ENCODE peak calls at places on chromosomes 11 and 22, in nine cellular contexts. One of them, this sample, is unnamed.

GRCh38 chr11:126968915-126969314 is 31.7 kb downstream of the KIRREL3 start:
- DNase-seq in colonic mucosa: no peak
- DNase-seq in uterus: no peak
- DNase-seq in psoas muscle: no peak
- DNase-seq in mesendoderm: peak; percentile 80
- DNase-seq in left ventricle myocardium inferior: no peak
- DNase-seq in stomach: no peak
- DNase-seq in HAP-1: peak; percentile 20
- DNase-seq in prostate gland: no peak
- DNase-seq in this sample: peak; percentile 45

GRCh38 chr11:11027271-11027670 is 169.4 kb upstream of the ZBED5 start:
- DNase-seq in stomach: no peak
- DNase-seq in left ventricle myocardium inferior: no peak
- DNase-seq in colonic mucosa: no peak
- DNase-seq in mesendoderm: no peak
- DNase-seq in prostate gland: no peak
- DNase-seq in psoas muscle: no peak
- DNase-seq in HAP-1: no peak
- DNase-seq in uterus: no peak
- DNase-seq in this sample: no peak

GRCh38 chr11:12853652-12854296 is 155.3 kb upstream of the RASSF10 start:
- DNase-seq in left ventricle myocardium inferior: no peak
- DNase-seq in prostate gland: peak; percentile 51
- DNase-seq in uterus: no peak
- DNase-seq in colonic mucosa: peak; percentile 56
- DNase-seq in HAP-1: no peak
- DNase-seq in stomach: peak; percentile 71
- DNase-seq in psoas muscle: no peak
- DNase-seq in mesendoderm: peak; percentile 68
- DNase-seq in this sample: no peak

GRCh38 chr11:33690290-33691050 is 10.2 kb downstream of the C11orf91 start:
- DNase-seq in HAP-1: no peak
- DNase-seq in mesendoderm: no peak
- DNase-seq in left ventricle myocardium inferior: peak; percentile 68
- DNase-seq in psoas muscle: peak; percentile 84
- DNase-seq in prostate gland: no peak
- DNase-seq in colonic mucosa: peak; percentile 54
- DNase-seq in stomach: peak; percentile 51
- DNase-seq in uterus: peak; percentile 64
- DNase-seq in this sample: no peak

GRCh38 chr11:32310218-32310601 is 125.1 kb downstream of the WT1 start:
- DNase-seq in psoas muscle: no peak
- DNase-seq in mesendoderm: no peak
- DNase-seq in prostate gland: peak; percentile 39
- DNase-seq in stomach: peak; percentile 57
- DNase-seq in left ventricle myocardium inferior: no peak
- DNase-seq in HAP-1: no peak
- DNase-seq in uterus: no peak
- DNase-seq in colonic mucosa: no peak
- DNase-seq in this sample: no peak

GRCh38 chr11:123434262-123434661 is 4.2 kb downstream of the GRAMD1B start:
- DNase-seq in uterus: no peak
- DNase-seq in stomach: no peak
- DNase-seq in HAP-1: peak; percentile 68
- DNase-seq in prostate gland: no peak
- DNase-seq in mesendoderm: peak; percentile 88
- DNase-seq in left ventricle myocardium inferior: no peak
- DNase-seq in colonic mucosa: no peak
- DNase-seq in psoas muscle: no peak
- DNase-seq in this sample: peak; percentile 51

GRCh38 chr22:29030618-29031235 is 30.9 kb downstream of the C22orf31 start:
- DNase-seq in colonic mucosa: peak; percentile 90
- DNase-seq in mesendoderm: peak; percentile 95
- DNase-seq in prostate gland: peak; percentile 77
- DNase-seq in psoas muscle: peak; percentile 83
- DNase-seq in stomach: peak; percentile 93
- DNase-seq in HAP-1: no peak
- DNase-seq in uterus: peak; percentile 80
- DNase-seq in left ventricle myocardium inferior: peak; percentile 73
- DNase-seq in this sample: peak; percentile 93

GRCh38 chr11:8721740-8722139 is 39.1 kb downstream of the RPL27A start:
- DNase-seq in psoas muscle: no peak
- DNase-seq in stomach: no peak
- DNase-seq in prostate gland: peak; percentile 15
- DNase-seq in HAP-1: no peak
- DNase-seq in uterus: no peak
- DNase-seq in colonic mucosa: no peak
- DNase-seq in left ventricle myocardium inferior: no peak
- DNase-seq in mesendoderm: peak; percentile 66
- DNase-seq in this sample: no peak

GRCh38 chr11:9260182-9261146 is 4.7 kb downstream of the DENND5A start:
- DNase-seq in stomach: peak; percentile 17
- DNase-seq in HAP-1: no peak
- DNase-seq in prostate gland: no peak
- DNase-seq in colonic mucosa: no peak
- DNase-seq in psoas muscle: no peak
- DNase-seq in left ventricle myocardium inferior: no peak
- DNase-seq in mesendoderm: no peak
- DNase-seq in uterus: no peak
- DNase-seq in this sample: peak; percentile 53

GRCh38 chr11:112523477-112523876 is 262.8 kb upstream of the PLET1 start:
- DNase-seq in left ventricle myocardium inferior: peak; percentile 19
- DNase-seq in prostate gland: no peak
- DNase-seq in HAP-1: no peak
- DNase-seq in uterus: peak; percentile 22
- DNase-seq in colonic mucosa: no peak
- DNase-seq in psoas muscle: no peak
- DNase-seq in stomach: no peak
- DNase-seq in mesendoderm: peak; percentile 66
- DNase-seq in this sample: peak; percentile 22

GRCh38 chr11:101336155-101336554 is 206.5 kb upstream of the PGR start:
- DNase-seq in stomach: no peak
- DNase-seq in psoas muscle: no peak
- DNase-seq in mesendoderm: no peak
- DNase-seq in HAP-1: no peak
- DNase-seq in left ventricle myocardium inferior: no peak
- DNase-seq in colonic mucosa: no peak
- DNase-seq in prostate gland: no peak
- DNase-seq in uterus: no peak
- DNase-seq in this sample: no peak

GRCh38 chr11:78935408-78936101 is 360.9 kb upstream of the NARS2 start:
- DNase-seq in mesendoderm: no peak
- DNase-seq in HAP-1: no peak
- DNase-seq in colonic mucosa: no peak
- DNase-seq in stomach: no peak
- DNase-seq in prostate gland: no peak
- DNase-seq in left ventricle myocardium inferior: no peak
- DNase-seq in uterus: no peak
- DNase-seq in psoas muscle: no peak
- DNase-seq in this sample: no peak

GRCh38 chr22:28942801-28943500 is 59.6 kb downstream of the ZNRF3 start:
- DNase-seq in left ventricle myocardium inferior: no peak
- DNase-seq in stomach: no peak
- DNase-seq in mesendoderm: peak; percentile 57
- DNase-seq in uterus: no peak
- DNase-seq in psoas muscle: no peak
- DNase-seq in HAP-1: peak; percentile 20
- DNase-seq in colonic mucosa: no peak
- DNase-seq in prostate gland: no peak
- DNase-seq in this sample: no peak

GRCh38 chr22:50085211-50085999 is at the start of gene MLC1:
- DNase-seq in left ventricle myocardium inferior: no peak
- DNase-seq in colonic mucosa: no peak
- DNase-seq in stomach: no peak
- DNase-seq in uterus: no peak
- DNase-seq in psoas muscle: no peak
- DNase-seq in prostate gland: no peak
- DNase-seq in mesendoderm: no peak
- DNase-seq in HAP-1: no peak
- DNase-seq in this sample: peak; percentile 73

GRCh38 chr11:121431820-121432526 is 20.1 kb upstream of the SORL1 start:
- DNase-seq in prostate gland: no peak
- DNase-seq in mesendoderm: no peak
- DNase-seq in HAP-1: no peak
- DNase-seq in stomach: no peak
- DNase-seq in uterus: no peak
- DNase-seq in left ventricle myocardium inferior: no peak
- DNase-seq in colonic mucosa: no peak
- DNase-seq in psoas muscle: no peak
- DNase-seq in this sample: no peak

GRCh38 chr11:121425818-121426217 is 26.3 kb upstream of the SORL1 start:
- DNase-seq in prostate gland: no peak
- DNase-seq in HAP-1: no peak
- DNase-seq in mesendoderm: peak; percentile 69
- DNase-seq in colonic mucosa: no peak
- DNase-seq in stomach: no peak
- DNase-seq in left ventricle myocardium inferior: no peak
- DNase-seq in psoas muscle: no peak
- DNase-seq in uterus: no peak
- DNase-seq in this sample: no peak

GRCh38 chr11:121435132-121435531 is 17.0 kb upstream of the SORL1 start:
- DNase-seq in HAP-1: no peak
- DNase-seq in left ventricle myocardium inferior: no peak
- DNase-seq in stomach: no peak
- DNase-seq in mesendoderm: no peak
- DNase-seq in uterus: no peak
- DNase-seq in prostate gland: no peak
- DNase-seq in psoas muscle: no peak
- DNase-seq in colonic mucosa: no peak
- DNase-seq in this sample: no peak

GRCh38 chr11:121426476-121427454 is 25.3 kb upstream of the SORL1 start:
- DNase-seq in HAP-1: no peak
- DNase-seq in left ventricle myocardium inferior: peak; percentile 57
- DNase-seq in uterus: peak; percentile 37
- DNase-seq in colonic mucosa: peak; percentile 58
- DNase-seq in prostate gland: no peak
- DNase-seq in mesendoderm: peak; percentile 56
- DNase-seq in psoas muscle: peak; percentile 62
- DNase-seq in stomach: peak; percentile 56
- DNase-seq in this sample: peak; percentile 91

DNA sequence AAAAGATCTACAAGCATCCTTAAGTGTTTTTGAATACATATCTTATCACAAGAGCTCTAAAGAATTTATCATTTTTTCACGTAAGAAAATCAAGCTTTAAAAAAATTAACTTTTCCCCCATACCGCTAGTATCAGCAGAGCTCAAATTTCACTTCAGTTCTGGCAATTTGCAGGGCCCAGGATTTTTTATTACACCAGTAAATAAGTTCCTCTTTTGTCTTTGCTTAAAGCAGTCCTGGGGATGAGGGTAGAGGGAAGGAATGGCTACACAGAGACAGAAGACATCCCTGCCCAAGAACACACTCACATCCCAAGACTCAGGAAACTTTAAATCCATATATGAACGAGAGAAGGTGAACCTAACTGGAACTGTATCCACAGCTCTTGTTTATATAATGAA is 22.6 kb upstream of the SORL1 start:
- DNase-seq in mesendoderm: no peak
- DNase-seq in uterus: no peak
- DNase-seq in HAP-1: no peak
- DNase-seq in prostate gland: no peak
- DNase-seq in psoas muscle: no peak
- DNase-seq in colonic mucosa: no peak
- DNase-seq in stomach: no peak
- DNase-seq in left ventricle myocardium inferior: no peak
- DNase-seq in this sample: no peak
- H3K4me3 ChIP-seq in mesendoderm: no peak overlapping the region
- H3K4me3 ChIP-seq in uterus: no peak overlapping the region
- H3K4me3 ChIP-seq in HAP-1: no peak overlapping the region
- H3K4me3 ChIP-seq in prostate gland: no peak overlapping the region
- H3K4me3 ChIP-seq in psoas muscle: no peak overlapping the region
- H3K4me3 ChIP-seq in colonic mucosa: no peak overlapping the region
- H3K4me3 ChIP-seq in stomach: no peak overlapping the region
- H3K4me3 ChIP-seq in left ventricle myocardium inferior: no peak overlapping the region
- H3K4me3 ChIP-seq in this sample: no peak overlapping the region

GRCh38 chr11:66493124-66493523 is 12.9 kb downstream of the DPP3 start:
- DNase-seq in prostate gland: no peak
- DNase-seq in HAP-1: no peak
- DNase-seq in mesendoderm: no peak
- DNase-seq in stomach: no peak
- DNase-seq in psoas muscle: peak; percentile 24
- DNase-seq in uterus: no peak
- DNase-seq in left ventricle myocardium inferior: no peak
- DNase-seq in colonic mucosa: peak; percentile 44
- DNase-seq in this sample: peak; percentile 22
- H3K36me3 ChIP-seq in prostate gland: no peaks in the 10 kb centered on the region
- H3K36me3 ChIP-seq in HAP-1: peaks cover 9% of the 10 kb centered on the region
- H3K36me3 ChIP-seq in mesendoderm: peaks cover 6% of the 10 kb centered on the region
- H3K36me3 ChIP-seq in stomach: peaks cover 32% of the 10 kb centered on the region
- H3K36me3 ChIP-seq in psoas muscle: peaks cover 5% of the 10 kb centered on the region
- H3K36me3 ChIP-seq in uterus: no peaks in the 10 kb centered on the region
- H3K36me3 ChIP-seq in left ventricle myocardium inferior: peaks cover 46% of the 10 kb centered on the region
- H3K36me3 ChIP-seq in colonic mucosa: no peaks in the 10 kb centered on the region
- H3K36me3 ChIP-seq in this sample: peaks cover 14% of the 10 kb centered on the region

GRCh38 chr11:73875380-73875779 is 1.3 kb downstream of the COA4 start:
- DNase-seq in colonic mucosa: no peak
- DNase-seq in mesendoderm: no peak
- DNase-seq in prostate gland: no peak
- DNase-seq in left ventricle myocardium inferior: no peak
- DNase-seq in psoas muscle: no peak
- DNase-seq in uterus: no peak
- DNase-seq in HAP-1: no peak
- DNase-seq in stomach: no peak
- DNase-seq in this sample: no peak
- H3K4me3 ChIP-seq in colonic mucosa: peak overlapping the region; percentile 82
- H3K4me3 ChIP-seq in mesendoderm: no peak overlapping the region
- H3K4me3 ChIP-seq in prostate gland: peak overlapping the region; percentile 61
- H3K4me3 ChIP-seq in left ventricle myocardium inferior: peak overlapping the region; percentile 81
- H3K4me3 ChIP-seq in psoas muscle: peak overlapping the region; percentile 84
- H3K4me3 ChIP-seq in uterus: no peak overlapping the region
- H3K4me3 ChIP-seq in HAP-1: peak overlapping the region; percentile 74
- H3K4me3 ChIP-seq in stomach: peak overlapping the region; percentile 69
- H3K4me3 ChIP-seq in this sample: peak overlapping the region; percentile 90

DNA sequence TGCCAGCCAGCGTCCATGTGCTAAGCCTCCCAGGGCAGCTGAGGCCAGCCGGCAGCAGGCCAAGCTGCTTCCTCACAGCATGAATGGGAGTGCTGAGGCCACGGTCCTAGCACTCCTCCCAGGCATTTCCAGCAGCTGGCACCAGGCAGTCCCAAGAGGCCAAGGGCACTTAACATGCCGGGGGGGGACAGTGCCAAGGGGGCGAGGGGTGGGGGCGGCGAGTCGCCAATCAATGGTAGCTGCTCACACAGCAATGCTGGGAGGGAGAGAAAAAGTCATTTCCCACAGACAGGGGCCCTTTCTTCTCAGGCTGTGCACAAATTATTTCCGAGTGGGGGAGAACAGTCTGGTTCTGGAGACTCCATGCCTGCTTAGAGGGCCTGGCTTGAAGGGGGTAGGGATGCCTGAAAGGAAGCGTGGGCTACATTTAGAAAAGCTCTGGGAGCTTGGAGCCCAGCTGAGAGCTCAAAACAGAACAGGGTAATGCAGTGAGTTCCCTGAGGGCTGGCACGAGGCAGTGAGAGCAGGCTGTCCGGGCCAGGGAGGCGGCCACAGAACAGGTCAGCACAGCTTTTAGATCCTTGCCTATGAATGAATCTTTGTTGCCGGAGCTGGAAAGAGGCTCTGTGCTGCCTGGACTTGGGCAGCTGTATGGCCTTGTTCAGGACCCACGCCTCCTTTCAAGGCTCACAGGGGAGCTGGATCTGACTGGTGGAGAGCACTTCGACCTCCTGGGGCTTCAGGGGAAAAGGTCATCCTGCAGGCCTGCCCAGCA is 14.4 kb upstream of the TBC1D10A start:
- DNase-seq in mesendoderm: no peak
- DNase-seq in colonic mucosa: no peak
- DNase-seq in HAP-1: no peak
- DNase-seq in uterus: no peak
- DNase-seq in prostate gland: no peak
- DNase-seq in psoas muscle: peak; percentile 90
- DNase-seq in left ventricle myocardium inferior: peak; percentile 80
- DNase-seq in stomach: no peak
- DNase-seq in this sample: peak; percentile 17
- H3K36me3 ChIP-seq in mesendoderm: peaks cover 63% of the 10 kb centered on the region
- H3K36me3 ChIP-seq in colonic mucosa: peaks cover 87% of the 10 kb centered on the region
- H3K36me3 ChIP-seq in HAP-1: peaks cover 93% of the 10 kb centered on the region
- H3K36me3 ChIP-seq in uterus: no peaks in the 10 kb centered on the region
- H3K36me3 ChIP-seq in prostate gland: peaks cover 69% of the 10 kb centered on the region
- H3K36me3 ChIP-seq in psoas muscle: peaks cover 42% of the 10 kb centered on the region
- H3K36me3 ChIP-seq in left ventricle myocardium inferior: peaks cover 100% of the 10 kb centered on the region
- H3K36me3 ChIP-seq in stomach: peaks cover 100% of the 10 kb centered on the region
- H3K36me3 ChIP-seq in this sample: peaks cover 86% of the 10 kb centered on the region